ENCODE peak calls at places on chromosomes 5 and 9, in ten cellular contexts. One of them, this sample, is unnamed.
A peak's percentile ranks its signal among the peaks of the same experiment; 100 is the strongest.

GRCh38 chr5:102283111-102283797 is 12.8 kb downstream of the SLCO4C1 start:
- DNase-seq in activated naive CD8-positive, alpha-beta T cell treated with anti-CD3 and anti-CD28 coated beads for 36 hours: no peak
- DNase-seq in AG08395: no peak
- DNase-seq in effector CD4-positive, alpha-beta T cell: no peak
- DNase-seq in fibroblast of mammary gland: no peak
- DNase-seq in ACHN: no peak
- DNase-seq in HEK293T: no peak
- DNase-seq in EL: no peak
- DNase-seq in posterior cingulate gyrus: no peak
- DNase-seq in endothelial cell: no peak
- DNase-seq in this sample: no peak

GRCh38 chr9:123002754-123003153 is 30.7 kb upstream of the GPR21 start:
- DNase-seq in activated naive CD8-positive, alpha-beta T cell treated with anti-CD3 and anti-CD28 coated beads for 36 hours: no peak
- DNase-seq in AG08395: no peak
- DNase-seq in effector CD4-positive, alpha-beta T cell: no peak
- DNase-seq in fibroblast of mammary gland: no peak
- DNase-seq in ACHN: no peak
- DNase-seq in HEK293T: no peak
- DNase-seq in EL: peak; percentile 10
- DNase-seq in posterior cingulate gyrus: no peak
- DNase-seq in endothelial cell: no peak
- DNase-seq in this sample: no peak

GRCh38 chr9:17135578-17135904 is 701 bp downstream of the CNTLN start:
- DNase-seq in activated naive CD8-positive, alpha-beta T cell treated with anti-CD3 and anti-CD28 coated beads for 36 hours: peak; percentile 1
- DNase-seq in AG08395: no peak
- DNase-seq in effector CD4-positive, alpha-beta T cell: no peak
- DNase-seq in fibroblast of mammary gland: peak; percentile 26
- DNase-seq in ACHN: no peak
- DNase-seq in HEK293T: no peak
- DNase-seq in EL: no peak
- DNase-seq in posterior cingulate gyrus: no peak
- DNase-seq in endothelial cell: no peak
- DNase-seq in this sample: no peak

GRCh38 chr9:74551266-74551665 is 54.1 kb downstream of the RORB start:
- DNase-seq in activated naive CD8-positive, alpha-beta T cell treated with anti-CD3 and anti-CD28 coated beads for 36 hours: no peak
- DNase-seq in AG08395: no peak
- DNase-seq in effector CD4-positive, alpha-beta T cell: no peak
- DNase-seq in fibroblast of mammary gland: peak; percentile 2
- DNase-seq in ACHN: no peak
- DNase-seq in HEK293T: no peak
- DNase-seq in EL: no peak
- DNase-seq in posterior cingulate gyrus: no peak
- DNase-seq in endothelial cell: no peak
- DNase-seq in this sample: no peak

GRCh38 chr9:92774274-92774673 is 9.6 kb upstream of the BICD2 start:
- DNase-seq in activated naive CD8-positive, alpha-beta T cell treated with anti-CD3 and anti-CD28 coated beads for 36 hours: no peak
- DNase-seq in AG08395: peak; percentile 94
- DNase-seq in effector CD4-positive, alpha-beta T cell: no peak
- DNase-seq in fibroblast of mammary gland: peak; percentile 95
- DNase-seq in ACHN: no peak
- DNase-seq in HEK293T: no peak
- DNase-seq in EL: peak; percentile 85
- DNase-seq in posterior cingulate gyrus: no peak
- DNase-seq in endothelial cell: no peak
- DNase-seq in this sample: peak; percentile 78

GRCh38 chr5:159214486-159215271 is 5.3 kb upstream of the RNF145 start:
- DNase-seq in activated naive CD8-positive, alpha-beta T cell treated with anti-CD3 and anti-CD28 coated beads for 36 hours: no peak
- DNase-seq in AG08395: no peak
- DNase-seq in effector CD4-positive, alpha-beta T cell: no peak
- DNase-seq in fibroblast of mammary gland: no peak
- DNase-seq in ACHN: no peak
- DNase-seq in HEK293T: no peak
- DNase-seq in EL: no peak
- DNase-seq in posterior cingulate gyrus: no peak
- DNase-seq in endothelial cell: no peak
- DNase-seq in this sample: no peak

GRCh38 chr5:173800340-173800739 is 87.8 kb upstream of the CPEB4 start:
- DNase-seq in activated naive CD8-positive, alpha-beta T cell treated with anti-CD3 and anti-CD28 coated beads for 36 hours: no peak
- DNase-seq in AG08395: no peak
- DNase-seq in effector CD4-positive, alpha-beta T cell: no peak
- DNase-seq in fibroblast of mammary gland: no peak
- DNase-seq in ACHN: no peak
- DNase-seq in HEK293T: no peak
- DNase-seq in EL: no peak
- DNase-seq in posterior cingulate gyrus: no peak
- DNase-seq in endothelial cell: no peak
- DNase-seq in this sample: no peak

GRCh38 chr5:41695920-41696582 is 174.2 kb downstream of the OXCT1 start:
- DNase-seq in activated naive CD8-positive, alpha-beta T cell treated with anti-CD3 and anti-CD28 coated beads for 36 hours: no peak
- DNase-seq in AG08395: no peak
- DNase-seq in effector CD4-positive, alpha-beta T cell: no peak
- DNase-seq in fibroblast of mammary gland: peak; percentile 17
- DNase-seq in ACHN: peak; percentile 22
- DNase-seq in HEK293T: no peak
- DNase-seq in EL: peak; percentile 14
- DNase-seq in posterior cingulate gyrus: no peak
- DNase-seq in endothelial cell: no peak
- DNase-seq in this sample: peak; percentile 2

GRCh38 chr5:33282157-33282556 is 158.6 kb upstream of the TARS1 start:
- DNase-seq in activated naive CD8-positive, alpha-beta T cell treated with anti-CD3 and anti-CD28 coated beads for 36 hours: no peak
- DNase-seq in AG08395: no peak
- DNase-seq in effector CD4-positive, alpha-beta T cell: no peak
- DNase-seq in fibroblast of mammary gland: no peak
- DNase-seq in ACHN: no peak
- DNase-seq in HEK293T: no peak
- DNase-seq in EL: no peak
- DNase-seq in posterior cingulate gyrus: no peak
- DNase-seq in endothelial cell: no peak
- DNase-seq in this sample: no peak

GRCh38 chr5:181120311-181120710 is 10.7 kb downstream of the OR2V1 start:
- DNase-seq in activated naive CD8-positive, alpha-beta T cell treated with anti-CD3 and anti-CD28 coated beads for 36 hours: no peak
- DNase-seq in AG08395: peak; percentile 66
- DNase-seq in effector CD4-positive, alpha-beta T cell: no peak
- DNase-seq in fibroblast of mammary gland: peak; percentile 79
- DNase-seq in ACHN: no peak
- DNase-seq in HEK293T: no peak
- DNase-seq in EL: peak; percentile 46
- DNase-seq in posterior cingulate gyrus: no peak
- DNase-seq in endothelial cell: no peak
- DNase-seq in this sample: peak; percentile 59

GRCh38 chr9:76378367-76379073 is 15.7 kb downstream of the RFK start:
- DNase-seq in activated naive CD8-positive, alpha-beta T cell treated with anti-CD3 and anti-CD28 coated beads for 36 hours: no peak
- DNase-seq in AG08395: no peak
- DNase-seq in effector CD4-positive, alpha-beta T cell: no peak
- DNase-seq in fibroblast of mammary gland: no peak
- DNase-seq in ACHN: no peak
- DNase-seq in HEK293T: no peak
- DNase-seq in EL: no peak
- DNase-seq in posterior cingulate gyrus: no peak
- DNase-seq in endothelial cell: no peak
- DNase-seq in this sample: no peak

GRCh38 chr9:123335227-123335985 is 20.6 kb upstream of the CRB2 start:
- DNase-seq in activated naive CD8-positive, alpha-beta T cell treated with anti-CD3 and anti-CD28 coated beads for 36 hours: no peak
- DNase-seq in AG08395: peak; percentile 82
- DNase-seq in effector CD4-positive, alpha-beta T cell: no peak
- DNase-seq in fibroblast of mammary gland: peak; percentile 47
- DNase-seq in ACHN: peak; percentile 55
- DNase-seq in HEK293T: no peak
- DNase-seq in EL: peak; percentile 60
- DNase-seq in posterior cingulate gyrus: peak; percentile 67
- DNase-seq in endothelial cell: no peak
- DNase-seq in this sample: peak; percentile 86

GRCh38 chr5:116507051-116507537 is 67.5 kb downstream of the SEMA6A start:
- DNase-seq in activated naive CD8-positive, alpha-beta T cell treated with anti-CD3 and anti-CD28 coated beads for 36 hours: no peak
- DNase-seq in AG08395: peak; percentile 10
- DNase-seq in effector CD4-positive, alpha-beta T cell: no peak
- DNase-seq in fibroblast of mammary gland: peak; percentile 76
- DNase-seq in ACHN: no peak
- DNase-seq in HEK293T: no peak
- DNase-seq in EL: no peak
- DNase-seq in posterior cingulate gyrus: no peak
- DNase-seq in endothelial cell: no peak
- DNase-seq in this sample: peak; percentile 62

GRCh38 chr5:1063661-1064382 is 48.0 kb downstream of the SLC12A7 start:
- DNase-seq in activated naive CD8-positive, alpha-beta T cell treated with anti-CD3 and anti-CD28 coated beads for 36 hours: no peak
- DNase-seq in AG08395: no peak
- DNase-seq in effector CD4-positive, alpha-beta T cell: no peak
- DNase-seq in fibroblast of mammary gland: no peak
- DNase-seq in ACHN: no peak
- DNase-seq in HEK293T: no peak
- DNase-seq in EL: no peak
- DNase-seq in posterior cingulate gyrus: no peak
- DNase-seq in endothelial cell: no peak
- DNase-seq in this sample: no peak

GRCh38 chr9:113875917-113876805 is at the start of gene ZNF618:
- DNase-seq in activated naive CD8-positive, alpha-beta T cell treated with anti-CD3 and anti-CD28 coated beads for 36 hours: peak; percentile 40
- DNase-seq in AG08395: peak; percentile 56
- DNase-seq in effector CD4-positive, alpha-beta T cell: no peak
- DNase-seq in fibroblast of mammary gland: no peak
- DNase-seq in ACHN: peak; percentile 35
- DNase-seq in HEK293T: peak; percentile 68
- DNase-seq in EL: peak; percentile 40
- DNase-seq in posterior cingulate gyrus: no peak
- DNase-seq in endothelial cell: peak; percentile 55
- DNase-seq in this sample: peak; percentile 64

GRCh38 chr9:74645007-74645639 is 148.0 kb downstream of the RORB start:
- DNase-seq in activated naive CD8-positive, alpha-beta T cell treated with anti-CD3 and anti-CD28 coated beads for 36 hours: no peak
- DNase-seq in AG08395: peak; percentile 4
- DNase-seq in effector CD4-positive, alpha-beta T cell: no peak
- DNase-seq in fibroblast of mammary gland: peak; percentile 26
- DNase-seq in ACHN: peak; percentile 21
- DNase-seq in HEK293T: peak; percentile 24
- DNase-seq in EL: peak; percentile 2
- DNase-seq in posterior cingulate gyrus: no peak
- DNase-seq in endothelial cell: peak; percentile 18
- DNase-seq in this sample: no peak

GRCh38 chr5:51632794-51633193 is 249.5 kb downstream of the ISL1 start:
- DNase-seq in activated naive CD8-positive, alpha-beta T cell treated with anti-CD3 and anti-CD28 coated beads for 36 hours: no peak
- DNase-seq in AG08395: no peak
- DNase-seq in effector CD4-positive, alpha-beta T cell: no peak
- DNase-seq in fibroblast of mammary gland: no peak
- DNase-seq in ACHN: no peak
- DNase-seq in HEK293T: no peak
- DNase-seq in EL: no peak
- DNase-seq in posterior cingulate gyrus: no peak
- DNase-seq in endothelial cell: no peak
- DNase-seq in this sample: no peak

GRCh38 chr5:78889759-78890158 is 95.4 kb downstream of the ARSB start:
- DNase-seq in activated naive CD8-positive, alpha-beta T cell treated with anti-CD3 and anti-CD28 coated beads for 36 hours: no peak
- DNase-seq in AG08395: peak; percentile 79
- DNase-seq in effector CD4-positive, alpha-beta T cell: no peak
- DNase-seq in fibroblast of mammary gland: peak; percentile 87
- DNase-seq in ACHN: no peak
- DNase-seq in HEK293T: no peak
- DNase-seq in EL: peak; percentile 68
- DNase-seq in posterior cingulate gyrus: no peak
- DNase-seq in endothelial cell: no peak
- DNase-seq in this sample: peak; percentile 85

GRCh38 chr5:9282211-9282610 is 263.7 kb downstream of the SEMA5A start:
- DNase-seq in activated naive CD8-positive, alpha-beta T cell treated with anti-CD3 and anti-CD28 coated beads for 36 hours: no peak
- DNase-seq in AG08395: peak; percentile 30
- DNase-seq in effector CD4-positive, alpha-beta T cell: no peak
- DNase-seq in fibroblast of mammary gland: no peak
- DNase-seq in ACHN: no peak
- DNase-seq in HEK293T: no peak
- DNase-seq in EL: no peak
- DNase-seq in posterior cingulate gyrus: no peak
- DNase-seq in endothelial cell: no peak
- DNase-seq in this sample: no peak

GRCh38 chr5:115389799-115390382 is 93.4 kb upstream of the CCDC112 start:
- DNase-seq in activated naive CD8-positive, alpha-beta T cell treated with anti-CD3 and anti-CD28 coated beads for 36 hours: no peak
- DNase-seq in AG08395: no peak
- DNase-seq in effector CD4-positive, alpha-beta T cell: no peak
- DNase-seq in fibroblast of mammary gland: no peak
- DNase-seq in ACHN: no peak
- DNase-seq in HEK293T: no peak
- DNase-seq in EL: no peak
- DNase-seq in posterior cingulate gyrus: no peak
- DNase-seq in endothelial cell: peak; percentile 22
- DNase-seq in this sample: no peak

GRCh38 chr9:128636024-128636390 is 20.6 kb downstream of the DYNC2I2 start:
- DNase-seq in activated naive CD8-positive, alpha-beta T cell treated with anti-CD3 and anti-CD28 coated beads for 36 hours: no peak
- DNase-seq in AG08395: no peak
- DNase-seq in effector CD4-positive, alpha-beta T cell: no peak
- DNase-seq in fibroblast of mammary gland: no peak
- DNase-seq in ACHN: peak; percentile 79
- DNase-seq in HEK293T: no peak
- DNase-seq in EL: peak; percentile 47
- DNase-seq in posterior cingulate gyrus: no peak
- DNase-seq in endothelial cell: peak; percentile 39
- DNase-seq in this sample: no peak

GRCh38 chr9:121399883-121400607 is 30.0 kb upstream of the STOM start:
- DNase-seq in activated naive CD8-positive, alpha-beta T cell treated with anti-CD3 and anti-CD28 coated beads for 36 hours: no peak
- DNase-seq in AG08395: peak; percentile 63
- DNase-seq in effector CD4-positive, alpha-beta T cell: no peak
- DNase-seq in fibroblast of mammary gland: peak; percentile 85
- DNase-seq in ACHN: peak; percentile 67
- DNase-seq in HEK293T: peak; percentile 39
- DNase-seq in EL: peak; percentile 80
- DNase-seq in posterior cingulate gyrus: no peak
- DNase-seq in endothelial cell: no peak
- DNase-seq in this sample: peak; percentile 85